ENCODE peak calls at places on chromosome 18, in six cellular contexts. U is tibial nerve, R is upper lobe of left lung, G is mucosa of descending colon, C is GM12865, K is H1. W is an unnamed sample.

GRCh38 chr18:63953811-63954210 is 4.7 kb downstream of the HMSD start:
- DNase-seq in U (no peak), R (no peak), G (no peak), C (no peak), K (no peak), W (no peak)

GRCh38 chr18:25229080-25229479 is 122.9 kb downstream of the ZNF521 start:
- DNase-seq in U (no peak), R (no peak), G (no peak), C (no peak), K (no peak), W (no peak)

GRCh38 chr18:74604774-74605173 is 7.1 kb downstream of the ZNF407 start:
- DNase-seq in U (no peak), R (no peak), G (no peak), C (no peak), K (no peak), W (no peak)

GRCh38 chr18:3450358-3451107 is 561 bp downstream of the TGIF1 start:
- DNase-seq in U (peak; percentile 47), R (peak; percentile 95), G (peak; percentile 80), C (peak; percentile 29), K (no peak), W (peak; percentile 64)

GRCh38 chr18:40911041-40911440 is 1044.0 kb upstream of the PIK3C3 start:
- DNase-seq in U (no peak), R (no peak), G (no peak), C (no peak), K (no peak), W (no peak)

GRCh38 chr18:36217348-36217747 is 30.1 kb downstream of the MOCOS start:
- DNase-seq in U (no peak), R (no peak), G (peak; percentile 38), C (no peak), K (no peak), W (no peak)

GRCh38 chr18:65567372-65567771 is 183.4 kb upstream of the CDH7 start:
- DNase-seq in U (no peak), R (no peak), G (no peak), C (no peak), K (no peak), W (no peak)

GRCh38 chr18:47265197-47265596 is 13.7 kb upstream of the SKOR2 start:
- DNase-seq in U (no peak), R (no peak), G (no peak), C (no peak), K (no peak), W (no peak)

GRCh38 chr18:23667114-23667513 is 4.4 kb upstream of the ANKRD29 start:
- DNase-seq in U (no peak), R (no peak), G (no peak), C (no peak), K (no peak), W (no peak)

GRCh38 chr18:23578891-23579653 is 7.2 kb downstream of the NPC1 start:
- DNase-seq in U (no peak), R (peak; percentile 33), G (no peak), C (no peak), K (no peak), W (no peak)

GRCh38 chr18:54712315-54712714 is 116.0 kb upstream of the RAB27B start:
- DNase-seq in U (no peak), R (no peak), G (peak; percentile 59), C (no peak), K (no peak), W (no peak)

GRCh38 chr18:74256190-74256589 is 35.6 kb downstream of the CYB5A start:
- DNase-seq in U (no peak), R (no peak), G (no peak), C (no peak), K (no peak), W (no peak)

GRCh38 chr18:9643549-9643948 is 29.2 kb upstream of the PPP4R1 start:
- DNase-seq in U (no peak), R (no peak), G (no peak), C (no peak), K (no peak), W (no peak)

GRCh38 chr18:12283256-12283655 is 24.8 kb upstream of the TUBB6 start:
- DNase-seq in U (no peak), R (no peak), G (no peak), C (no peak), K (peak; percentile 65), W (no peak)
- TF ChIP-seq CTCF in U (no peak), R (no peak), G (no peak), C (peak; percentile 13), K (peak; percentile 75), W (no peak)

GRCh38 chr18:48741866-48742265 is 203.0 kb downstream of the CTIF start:
- DNase-seq in U (no peak), R (no peak), G (no peak), C (no peak), K (no peak), W (no peak)

GRCh38 chr18:48740846-48741485 is 202.1 kb downstream of the CTIF start:
- DNase-seq in U (no peak), R (no peak), G (no peak), C (no peak), K (no peak), W (no peak)

GRCh38 chr18:48742304-48742703 is 203.5 kb downstream of the CTIF start:
- DNase-seq in U (no peak), R (no peak), G (no peak), C (no peak), K (no peak), W (no peak)

GRCh38 chr18:48739266-48740067 is 200.6 kb downstream of the CTIF start:
- DNase-seq in U (no peak), R (no peak), G (no peak), C (no peak), K (no peak), W (no peak)

DNA sequence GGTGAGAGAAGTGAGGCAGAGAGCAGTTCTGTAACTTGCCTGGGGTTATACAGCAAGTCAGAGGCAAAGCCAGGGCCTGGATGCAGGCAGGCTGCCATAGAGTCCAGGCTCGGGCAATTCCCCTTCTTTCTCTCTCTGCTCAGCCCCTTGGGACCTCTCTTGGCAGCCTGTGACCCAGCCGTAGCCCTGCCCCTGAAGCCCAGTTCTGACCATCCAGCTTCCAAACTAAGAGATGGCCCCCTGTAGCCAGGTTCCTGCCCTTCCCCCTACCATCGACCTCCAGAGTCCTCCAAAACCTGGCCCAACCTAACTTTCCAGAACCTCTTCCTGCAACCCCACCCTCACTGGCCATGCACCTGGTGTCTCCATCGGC is 201.2 kb downstream of the CTIF start:
- DNase-seq in U (no peak), R (no peak), G (no peak), C (no peak), K (no peak), W (no peak)
- TF ChIP-seq CTCF in U (no peak), R (no peak), G (no peak), C (no peak), K (no peak), W (no peak)

DNA sequence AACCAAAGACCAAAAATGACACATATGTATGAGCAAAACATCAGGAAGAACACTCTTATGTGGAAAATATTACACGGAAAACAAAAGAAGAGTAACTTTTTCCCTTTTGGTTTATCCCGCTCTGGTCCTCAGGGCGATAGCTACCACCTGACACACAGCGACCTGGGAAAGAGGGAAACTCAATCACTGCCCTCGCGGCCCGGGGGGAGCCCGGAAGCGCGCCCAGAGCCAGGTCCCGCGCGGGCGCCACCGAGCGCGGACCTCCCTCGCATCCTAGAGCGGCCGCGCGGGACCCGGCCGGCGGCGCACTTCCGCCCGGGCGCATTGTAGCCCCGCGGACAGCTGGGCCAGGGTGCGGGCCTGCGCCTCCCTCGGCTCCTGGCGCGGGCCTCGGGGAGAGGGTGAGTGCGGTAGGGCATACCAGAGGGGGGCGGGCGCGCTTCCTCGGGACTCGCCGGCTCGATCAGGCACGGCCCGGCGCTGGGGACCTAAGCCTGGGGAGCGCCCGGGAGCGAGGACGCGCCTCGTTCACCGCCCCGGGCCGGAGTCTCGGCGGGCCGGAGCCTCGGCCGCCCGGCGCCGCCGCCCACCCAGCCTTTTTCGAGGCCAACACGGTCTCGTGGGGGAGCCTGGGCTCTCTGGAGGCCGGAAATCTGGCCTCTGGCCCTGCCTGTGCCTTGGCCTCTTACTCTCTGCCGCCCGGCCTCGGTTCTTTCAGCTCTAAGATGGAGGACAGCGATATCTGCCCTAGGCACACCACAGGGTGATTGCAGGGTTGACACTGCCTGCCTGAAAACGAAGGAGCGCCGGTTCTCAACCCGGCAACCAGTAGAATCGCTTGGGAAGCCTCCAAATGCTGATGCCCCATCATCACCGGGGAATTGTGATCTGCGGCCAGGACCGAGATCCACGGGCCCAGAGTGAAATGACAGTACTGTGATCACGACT is at the start of gene ELAC1:
- DNase-seq in U (peak; percentile 51), R (peak; percentile 96), G (peak; percentile 86), C (peak; percentile 90), K (peak; percentile 81), W (peak; percentile 73)
- TF ChIP-seq CTCF in U (no peak), R (no peak), G (no peak), C (no peak), K (no peak), W (no peak)

GRCh38 chr18:67705748-67706147 is 189.2 kb upstream of the DSEL start:
- DNase-seq in U (no peak), R (no peak), G (no peak), C (no peak), K (no peak), W (no peak)

GRCh38 chr18:67715567-67715966 is 199.0 kb upstream of the DSEL start:
- DNase-seq in U (no peak), R (no peak), G (no peak), C (no peak), K (no peak), W (no peak)

GRCh38 chr18:67710639-67711038 is 194.1 kb upstream of the DSEL start:
- DNase-seq in U (no peak), R (no peak), G (no peak), C (peak; percentile 9), K (peak; percentile 63), W (no peak)
- TF ChIP-seq CTCF in U (no peak), R (no peak), G (no peak), C (peak; percentile 18), K (peak; percentile 63), W (no peak)

DNA sequence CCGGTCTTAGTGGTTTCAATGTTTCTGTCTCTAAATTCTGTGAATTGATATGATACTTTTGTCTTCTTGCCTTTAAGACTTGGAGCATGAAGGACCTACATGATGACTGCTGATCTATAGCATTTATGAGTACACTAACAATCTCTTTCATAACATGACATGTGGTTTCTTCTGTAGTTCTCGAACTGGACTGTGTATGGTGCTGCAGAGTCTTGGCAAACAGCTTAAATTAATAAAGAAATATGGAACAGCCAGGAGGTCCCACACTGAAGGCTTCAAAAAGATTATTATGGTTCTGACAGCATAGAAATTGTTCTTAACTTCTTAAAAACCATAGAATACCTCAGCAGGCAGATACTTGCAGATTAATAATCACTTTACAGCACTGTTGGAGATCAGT is 145.0 kb downstream of the DCC start:
- DNase-seq in U (no peak), R (no peak), G (no peak), C (no peak), K (no peak), W (no peak)
- TF ChIP-seq CTCF in U (no peak), R (no peak), G (no peak), C (no peak), K (no peak), W (no peak)

GRCh38 chr18:57446322-57446721 is 11.1 kb downstream of the ONECUT2 start:
- DNase-seq in U (no peak), R (no peak), G (no peak), C (peak; percentile 48), K (peak; percentile 77), W (no peak)
- TF ChIP-seq CTCF in U (no peak), R (no peak), G (peak; percentile 28), C (peak; percentile 78), K (peak; percentile 61), W (no peak)

W was measured in pancreas.